ENCODE peak calls at places on chromosome X, in nine cellular contexts. Z is neural progenitor cell, L is mesothelial cell of epicardium, U is HT-29, W is GM13977, M is naive B cell, F is left lung, X is MCF 10A, T is tibial nerve. N is an unnamed sample.

GRCh38 chrX:77788050-77788449 is 2.0 kb upstream of the ATRX start:
- DNase-seq in Z (no peak), L (no peak), U (peak), W (no peak), M (peak), F (no peak), X (no peak), T (peak), N (peak)

GRCh38 chrX:107755721-107756120 is 19.9 kb downstream of the TSC22D3 start:
- DNase-seq in Z (no peak), L (no peak), U (no peak), W (no peak), M (no peak), F (no peak), X (no peak), T (no peak), N (no peak)

GRCh38 chrX:118977424-118977823 is 3.0 kb downstream of the LONRF3 start:
- DNase-seq in Z (no peak), L (no peak), U (no peak), W (no peak), M (no peak), F (no peak), X (no peak), T (no peak), N (no peak)

GRCh38 chrX:135168533-135168932 is 2.7 kb downstream of the CT55 start:
- DNase-seq in Z (no peak), L (no peak), U (no peak), W (no peak), M (no peak), F (no peak), X (no peak), T (no peak), N (no peak)

GRCh38 chrX:30910124-30910860 is 21.2 kb upstream of the TAB3 start:
- DNase-seq in Z (no peak), L (no peak), U (no peak), W (no peak), M (peak), F (no peak), X (no peak), T (no peak), N (peak)

GRCh38 chrX:133544105-133544504 is 128.8 kb upstream of the GPC4 start:
- DNase-seq in Z (no peak), L (no peak), U (peak), W (no peak), M (no peak), F (no peak), X (peak), T (no peak), N (no peak)

GRCh38 chrX:48569958-48570357 is 4.3 kb upstream of the RBM3 start:
- DNase-seq in Z (no peak), L (no peak), U (no peak), W (peak), M (no peak), F (no peak), X (no peak), T (no peak), N (peak)

GRCh38 chrX:102976290-102976689 is 39.2 kb downstream of the RAB40AL start:
- DNase-seq in Z (no peak), L (no peak), U (no peak), W (no peak), M (no peak), F (no peak), X (peak), T (no peak), N (peak)

GRCh38 chrX:129932792-129933321 is 26.9 kb downstream of the UTP14A start:
- DNase-seq in Z (peak), L (peak), U (peak), W (no peak), M (peak), F (peak), X (no peak), T (no peak), N (no peak)

GRCh38 chrX:15816886-15817285 is 26.6 kb downstream of the ZRSR2 start:
- DNase-seq in Z (no peak), L (no peak), U (no peak), W (peak), M (no peak), F (no peak), X (no peak), T (no peak), N (peak)

GRCh38 chrX:22164770-22165388 is 107.8 kb upstream of the CBLL2 start:
- DNase-seq in Z (no peak), L (no peak), U (no peak), W (no peak), M (no peak), F (no peak), X (peak), T (no peak), N (no peak)

N was measured in GF-D8.